ENCODE peak calls at places on chromosomes 13 and 19, in ten cellular contexts. Y is body of pancreas; G is heart left ventricle; T is NCI-H345; P is stimulated activated CD4-positive, alpha-beta T cell treated with anti-CD3 and anti-CD28 coated beads, Interleukin-15, amount 100 ng/mL, for 24 hours; J is Peyer's patch; Z is caudate nucleus; S is activated T-helper 1 cell treated with anti-CD3 and anti-CD28 coated beads, Interleukin-12 subunit alpha, Interleukin-12 subunit beta, Interleukin-2, Interleukin-4 antibody, amounts not matched to agents 30 ng/mL and 10 ng/mL and 1 ng/mL, durations not matched to agents 14 hours and 24 hours and 36 hours; U is lower lobe of right lung; F is NCI-H2029. Q is an unnamed sample.

GRCh38 chr13:98343461-98343860 is 166.4 kb upstream of the RNF113B start:
- DNase-seq in Z (no peak), Y (no peak), T (no peak), J (no peak), P (no peak), U (no peak), G (no peak), F (no peak), S (no peak), Q (no peak)

GRCh38 chr13:110485604-110486003 is 75.9 kb downstream of the RAB20 start:
- DNase-seq in S (no peak), J (no peak), Z (no peak), U (no peak), Y (no peak), F (no peak), G (no peak), P (no peak), T (no peak), Q (no peak)

GRCh38 chr19:37980419-37980975 is 73.5 kb downstream of the SIPA1L3 start:
- DNase-seq in T (no peak), Y (no peak), G (no peak), P (no peak), F (no peak), Z (no peak), J (no peak), U (no peak), S (no peak), Q (peak)

GRCh38 chr19:3275068-3275582 is 50.7 kb downstream of the CELF5 start:
- DNase-seq in J (no peak), T (peak), G (no peak), Z (no peak), F (no peak), S (peak), Y (peak), U (no peak), P (peak), Q (no peak)

GRCh38 chr13:48853381-48854102 is 122.2 kb upstream of the FNDC3A start:
- DNase-seq in P (peak), T (no peak), S (no peak), Y (no peak), F (no peak), U (no peak), G (no peak), J (no peak), Z (no peak), Q (no peak)

GRCh38 chr13:20492641-20493040 is 33.0 kb downstream of the CRYL1 start:
- DNase-seq in Y (no peak), G (no peak), S (no peak), T (peak), F (no peak), Z (no peak), J (no peak), U (no peak), P (peak), Q (no peak)

GRCh38 chr19:48540110-48540509 is 11.9 kb upstream of the SULT2B1 start:
- DNase-seq in G (no peak), S (no peak), T (peak), J (no peak), P (no peak), F (peak), Z (no peak), Y (no peak), U (no peak), Q (no peak)

GRCh38 chr19:38417544-38418506 is 8.2 kb downstream of the RASGRP4 start:
- DNase-seq in T (peak), Y (peak), U (peak), P (peak), G (peak), F (peak), Z (no peak), J (peak), S (peak), Q (peak)

GRCh38 chr19:5092444-5092843 is 123.5 kb downstream of the KDM4B start:
- DNase-seq in U (no peak), S (no peak), F (no peak), P (no peak), Y (no peak), Z (no peak), G (no peak), T (no peak), J (no peak), Q (no peak)

GRCh38 chr13:25300861-25301346 is 521 bp upstream of the NUP58 start:
- DNase-seq in U (peak), Z (no peak), J (no peak), G (peak), S (no peak), T (no peak), F (no peak), Y (peak), P (peak), Q (peak)

GRCh38 chr13:105979586-105979985 is 555.9 kb downstream of the EFNB2 start:
- DNase-seq in Y (peak), F (no peak), G (no peak), U (no peak), T (peak), S (no peak), P (no peak), J (no peak), Z (no peak), Q (no peak)

GRCh38 chr13:112822851-112823250 is 133.0 kb downstream of the ATP11A start:
- DNase-seq in S (no peak), Y (no peak), F (no peak), T (no peak), P (no peak), U (peak), G (peak), Z (no peak), J (no peak), Q (peak)

Q was measured in posterior vena cava.